ENCODE peak calls at places on chromosome 1, in seven cellular contexts. A is H1, I is HCT116, P is GM12878, S is SK-N-SH, J is K562, O is HepG2. V is an unnamed sample.
A peak's percentile ranks its signal among the peaks of the same experiment; 100 is the strongest.

GRCh38 chr1:53328490-53329182 is 766 bp upstream of the LRP8 start:
- DNase-seq in A (peak; percentile 70), I (no peak), P (no peak), S (peak; percentile 60), J (no peak), O (no peak), V (no peak)

GRCh38 chr1:94044290-94044790 is 76.6 kb downstream of the ABCA4 start:
- DNase-seq in A (no peak), I (no peak), P (no peak), S (no peak), J (no peak), O (peak; percentile 66), V (no peak)

GRCh38 chr1:65458730-65459396 is 38.4 kb downstream of the LEPR start:
- DNase-seq in A (no peak), I (no peak), P (no peak), S (no peak), J (no peak), O (no peak), V (no peak)

GRCh38 chr1:234820597-234820996 is 210.6 kb upstream of the IRF2BP2 start:
- DNase-seq in A (no peak), I (no peak), P (no peak), S (no peak), J (no peak), O (no peak), V (no peak)

GRCh38 chr1:212692774-212693644 is 6.6 kb downstream of the BATF3 start:
- DNase-seq in A (no peak), I (no peak), P (no peak), S (no peak), J (no peak), O (no peak), V (no peak)

GRCh38 chr1:196148367-196148970 is 459.8 kb downstream of the KCNT2 start:
- DNase-seq in A (no peak), I (peak; percentile 22), P (no peak), S (peak; percentile 12), J (peak; percentile 23), O (peak; percentile 6), V (peak; percentile 63)

GRCh38 chr1:26471201-26471497 is 1.1 kb upstream of the HMGN2 start:
- DNase-seq in A (no peak), I (no peak), P (no peak), S (no peak), J (no peak), O (no peak), V (no peak)

GRCh38 chr1:146051452-146051852 is 29.9 kb upstream of the HJV start:
- DNase-seq in A (no peak), I (no peak), P (no peak), S (no peak), J (no peak), O (no peak), V (no peak)

GRCh38 chr1:111825217-111825616 is 69.5 kb downstream of the DDX20 start:
- DNase-seq in A (no peak), I (no peak), P (no peak), S (no peak), J (no peak), O (no peak), V (no peak)

GRCh38 chr1:158952416-158952815 is 21.1 kb downstream of the PYHIN1 start:
- DNase-seq in A (no peak), I (no peak), P (no peak), S (no peak), J (no peak), O (no peak), V (no peak)
- TF ChIP-seq JUND in A (no peak), I (no peak), P (no peak), S (no peak), J (no peak), O (no peak), V (no peak)

GRCh38 chr1:221648201-221648600 is 93.7 kb downstream of the DUSP10 start:
- DNase-seq in A (no peak), I (no peak), P (no peak), S (no peak), J (no peak), O (no peak), V (no peak)
- TF ChIP-seq JUND in A (no peak), I (no peak), P (no peak), S (no peak), J (no peak), O (no peak), V (no peak)

DNA sequence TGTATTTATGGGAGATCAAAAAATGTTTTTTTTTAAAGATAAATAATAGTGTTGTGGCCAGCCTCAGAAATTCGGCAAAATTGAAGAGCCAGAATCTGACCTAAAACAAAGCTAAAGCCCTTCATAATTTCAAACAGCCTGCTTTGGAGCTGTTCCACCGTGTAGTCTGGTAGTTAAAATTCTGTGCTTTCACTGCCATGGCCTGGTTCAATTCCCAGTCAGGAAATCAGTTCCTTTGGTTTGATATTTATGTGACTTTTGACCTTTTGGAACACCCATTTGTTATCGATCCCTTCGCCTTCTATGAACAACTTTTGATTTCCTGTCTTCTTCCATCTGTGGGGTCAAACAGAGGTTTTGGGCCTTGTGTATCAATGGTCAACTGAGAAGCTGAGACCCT is 179.8 kb downstream of the HFM1 start:
- DNase-seq in A (no peak), I (no peak), P (no peak), S (no peak), J (no peak), O (no peak), V (no peak)
- TF ChIP-seq JUND in A (no peak), I (no peak), P (no peak), S (no peak), J (no peak), O (no peak), V (no peak)

GRCh38 chr1:59092126-59092525 is 204.8 kb upstream of the FGGY start:
- DNase-seq in A (no peak), I (no peak), P (no peak), S (no peak), J (no peak), O (no peak), V (no peak)
- TF ChIP-seq JUND in A (no peak), I (no peak), P (no peak), S (peak; percentile 19), J (no peak), O (no peak), V (no peak)

DNA sequence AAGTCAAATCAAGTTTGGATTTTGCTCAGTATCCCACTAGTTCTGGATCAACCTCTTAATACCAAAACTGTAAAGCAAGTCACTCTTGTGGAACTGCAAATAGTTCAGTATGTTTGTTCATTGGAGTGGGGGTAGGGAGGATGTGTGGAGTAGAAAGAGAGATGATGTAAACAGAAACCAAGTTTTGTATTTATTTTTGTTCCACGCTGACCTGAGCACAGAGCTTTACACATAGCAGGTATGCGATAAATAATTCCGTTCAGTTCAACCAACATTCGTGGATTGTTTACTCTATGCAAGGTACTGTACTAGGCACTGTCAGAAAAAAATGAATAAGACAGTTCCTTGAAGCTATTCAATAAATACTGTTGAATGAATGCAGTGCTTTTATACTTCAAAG is 4.5 kb upstream of the ZNF644 start:
- DNase-seq in A (no peak), I (no peak), P (no peak), S (no peak), J (no peak), O (peak; percentile 74), V (no peak)
- TF ChIP-seq JUND in A (no peak), I (no peak), P (no peak), S (no peak), J (no peak), O (no peak), V (no peak)

DNA sequence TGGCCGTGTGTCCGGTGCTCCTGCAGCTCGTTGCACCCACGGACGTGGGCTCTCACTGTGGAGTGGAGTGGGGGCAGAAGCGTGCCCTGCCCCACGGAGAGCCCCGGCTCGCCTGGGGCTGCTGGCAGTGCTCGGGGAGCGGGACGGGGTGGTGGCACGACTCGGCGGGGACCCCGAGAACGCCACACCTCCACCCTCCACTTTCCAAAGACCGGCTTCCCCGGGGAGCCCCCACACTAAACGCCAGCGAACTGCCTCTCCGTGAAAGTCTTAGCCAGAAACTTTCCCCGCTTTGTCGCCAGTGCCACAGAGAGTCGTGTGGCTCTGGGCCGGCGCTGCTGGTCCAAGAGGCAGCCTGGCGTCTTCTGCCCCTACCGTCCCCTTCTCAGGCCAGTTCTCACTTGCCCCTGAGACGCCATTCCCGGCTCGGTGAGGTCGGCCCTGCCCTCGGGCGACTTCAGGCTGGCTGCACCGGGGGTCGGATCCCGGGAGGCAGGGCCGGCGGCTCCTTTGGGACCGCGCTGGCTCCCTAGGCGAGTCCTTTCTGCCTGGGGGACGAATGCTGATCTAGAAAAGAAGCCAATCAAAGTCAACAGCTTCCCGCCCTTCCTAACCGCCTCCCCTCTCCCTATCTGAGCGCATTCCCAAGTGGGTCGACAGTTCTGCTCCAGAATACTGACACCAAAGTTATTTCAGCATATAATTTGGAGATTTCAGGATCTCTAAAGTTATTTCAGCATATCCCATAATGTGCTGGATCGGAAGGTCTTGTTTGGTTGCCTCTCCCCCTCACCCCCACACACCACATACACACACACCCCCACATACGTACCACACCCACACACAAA is 2.6 kb upstream of the SAMD13 start:
- DNase-seq in A (peak; percentile 74), I (no peak), P (no peak), S (peak; percentile 77), J (peak; percentile 41), O (no peak), V (peak; percentile 30)
- TF ChIP-seq JUND in A (no peak), I (no peak), P (no peak), S (no peak), J (no peak), O (no peak), V (no peak)

DNA sequence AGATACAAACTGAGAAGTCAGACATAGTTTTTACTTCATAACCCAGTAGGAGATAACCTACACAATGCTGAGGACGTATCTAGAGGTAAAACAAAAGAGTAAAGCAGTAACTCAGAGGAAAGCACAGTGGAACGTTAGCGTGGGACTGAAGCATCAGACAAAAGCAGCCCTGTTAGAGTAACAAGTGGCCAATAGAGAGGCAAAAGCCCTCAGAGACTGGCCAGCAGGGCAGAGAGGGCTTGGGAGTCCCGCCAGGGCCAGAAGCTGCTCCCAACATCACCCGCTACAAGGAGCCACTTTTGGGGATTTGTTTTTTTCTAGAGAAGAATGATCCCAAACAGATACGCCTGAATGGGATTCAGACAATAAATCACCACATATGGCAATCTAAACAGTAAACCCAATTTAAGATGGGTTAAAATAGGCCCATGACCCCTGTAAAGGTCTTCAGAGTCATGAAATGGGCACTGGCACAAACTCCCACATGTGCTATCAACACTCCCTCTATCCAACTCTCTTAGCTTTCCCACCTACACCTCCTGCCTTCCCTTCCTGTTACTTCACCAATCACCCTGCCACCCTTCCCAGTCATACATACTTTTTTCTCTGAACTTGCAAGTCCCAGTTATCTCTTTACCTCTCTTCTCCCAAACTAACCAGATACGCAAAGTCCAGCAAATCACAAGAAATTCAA is 17.2 kb downstream of the TADA1 start:
- DNase-seq in A (no peak), I (no peak), P (no peak), S (no peak), J (no peak), O (no peak), V (no peak)
- TF ChIP-seq JUND in A (no peak), I (no peak), P (no peak), S (no peak), J (no peak), O (no peak), V (no peak)